ENCODE peak calls at places on chromosomes 4 and X, in eight cellular contexts. One of them, this sample, is unnamed.

GRCh38 chr4:142083264-142083663 is 446.9 kb downstream of the IL15 start:
- DNase-seq in CD8-positive, alpha-beta T cell: no peak
- DNase-seq in SJSA1: no peak
- DNase-seq in thoracic aorta: no peak
- DNase-seq in H9: no peak
- DNase-seq in HepG2: no peak
- DNase-seq in suprapubic skin: no peak
- DNase-seq in aorta: no peak
- DNase-seq in this sample: no peak

GRCh38 chr4:1154523-1155182 is 17.7 kb downstream of the SPON2 start:
- DNase-seq in HepG2: no peak
- DNase-seq in SJSA1: no peak
- DNase-seq in aorta: peak; percentile 83
- DNase-seq in suprapubic skin: peak; percentile 78
- DNase-seq in thoracic aorta: peak; percentile 74
- DNase-seq in CD8-positive, alpha-beta T cell: no peak
- DNase-seq in H9: no peak
- DNase-seq in this sample: peak; percentile 88

GRCh38 chr4:147836807-147837206 is 104.9 kb downstream of the ARHGAP10 start:
- DNase-seq in aorta: no peak
- DNase-seq in CD8-positive, alpha-beta T cell: no peak
- DNase-seq in thoracic aorta: no peak
- DNase-seq in suprapubic skin: no peak
- DNase-seq in HepG2: no peak
- DNase-seq in H9: no peak
- DNase-seq in SJSA1: no peak
- DNase-seq in this sample: no peak

GRCh38 chrX:68658530-68658929 is 11.1 kb downstream of the STARD8 start:
- DNase-seq in SJSA1: no peak
- DNase-seq in thoracic aorta: no peak
- DNase-seq in suprapubic skin: no peak
- DNase-seq in aorta: no peak
- DNase-seq in H9: no peak
- DNase-seq in HepG2: no peak
- DNase-seq in CD8-positive, alpha-beta T cell: no peak
- DNase-seq in this sample: no peak

GRCh38 chr4:110916505-110916904 is 293.6 kb upstream of the PITX2 start:
- DNase-seq in aorta: no peak
- DNase-seq in thoracic aorta: no peak
- DNase-seq in CD8-positive, alpha-beta T cell: no peak
- DNase-seq in SJSA1: no peak
- DNase-seq in HepG2: no peak
- DNase-seq in H9: no peak
- DNase-seq in suprapubic skin: no peak
- DNase-seq in this sample: no peak

GRCh38 chr4:36753048-36753447 is 471.6 kb downstream of the DTHD1 start:
- DNase-seq in CD8-positive, alpha-beta T cell: no peak
- DNase-seq in HepG2: no peak
- DNase-seq in H9: no peak
- DNase-seq in suprapubic skin: no peak
- DNase-seq in thoracic aorta: no peak
- DNase-seq in aorta: no peak
- DNase-seq in SJSA1: no peak
- DNase-seq in this sample: no peak

GRCh38 chrX:48509245-48509590 is 426 bp downstream of the PORCN start:
- DNase-seq in SJSA1: no peak
- DNase-seq in CD8-positive, alpha-beta T cell: no peak
- DNase-seq in HepG2: no peak
- DNase-seq in thoracic aorta: no peak
- DNase-seq in H9: no peak
- DNase-seq in suprapubic skin: no peak
- DNase-seq in aorta: no peak
- DNase-seq in this sample: no peak

GRCh38 chrX:138127314-138127713 is 561.4 kb downstream of the ZIC3 start:
- DNase-seq in aorta: no peak
- DNase-seq in suprapubic skin: no peak
- DNase-seq in thoracic aorta: no peak
- DNase-seq in SJSA1: peak; percentile 72
- DNase-seq in HepG2: no peak
- DNase-seq in CD8-positive, alpha-beta T cell: no peak
- DNase-seq in H9: no peak
- DNase-seq in this sample: no peak

GRCh38 chr4:94974773-94975172 is 217.0 kb downstream of the BMPR1B start:
- DNase-seq in SJSA1: no peak
- DNase-seq in thoracic aorta: no peak
- DNase-seq in HepG2: no peak
- DNase-seq in CD8-positive, alpha-beta T cell: no peak
- DNase-seq in suprapubic skin: no peak
- DNase-seq in H9: no peak
- DNase-seq in aorta: no peak
- DNase-seq in this sample: no peak

GRCh38 chr4:18103876-18104275 is 82.3 kb upstream of the LCORL start:
- DNase-seq in aorta: no peak
- DNase-seq in suprapubic skin: no peak
- DNase-seq in SJSA1: no peak
- DNase-seq in CD8-positive, alpha-beta T cell: no peak
- DNase-seq in HepG2: no peak
- DNase-seq in thoracic aorta: no peak
- DNase-seq in H9: no peak
- DNase-seq in this sample: no peak

GRCh38 chrX:38563006-38563405 is 1.7 kb downstream of the TSPAN7 start:
- DNase-seq in suprapubic skin: no peak
- DNase-seq in HepG2: peak; percentile 45
- DNase-seq in SJSA1: no peak
- DNase-seq in CD8-positive, alpha-beta T cell: no peak
- DNase-seq in thoracic aorta: no peak
- DNase-seq in aorta: no peak
- DNase-seq in H9: no peak
- DNase-seq in this sample: no peak

GRCh38 chr4:15457401-15458201 is 12.1 kb upstream of the CC2D2A start:
- DNase-seq in H9: no peak
- DNase-seq in aorta: no peak
- DNase-seq in CD8-positive, alpha-beta T cell: no peak
- DNase-seq in suprapubic skin: no peak
- DNase-seq in SJSA1: no peak
- DNase-seq in thoracic aorta: no peak
- DNase-seq in HepG2: peak; percentile 24
- DNase-seq in this sample: no peak

GRCh38 chrX:13936804-13937203 is 92.9 kb downstream of the GEMIN8 start:
- DNase-seq in SJSA1: no peak
- DNase-seq in CD8-positive, alpha-beta T cell: no peak
- DNase-seq in H9: no peak
- DNase-seq in HepG2: no peak
- DNase-seq in suprapubic skin: no peak
- DNase-seq in thoracic aorta: no peak
- DNase-seq in aorta: no peak
- DNase-seq in this sample: no peak

GRCh38 chrX:13938053-13938765 is 91.5 kb downstream of the GEMIN8 start:
- DNase-seq in suprapubic skin: peak; percentile 82
- DNase-seq in CD8-positive, alpha-beta T cell: no peak
- DNase-seq in H9: peak; percentile 69
- DNase-seq in HepG2: no peak
- DNase-seq in aorta: peak; percentile 45
- DNase-seq in SJSA1: no peak
- DNase-seq in thoracic aorta: no peak
- DNase-seq in this sample: peak; percentile 38

GRCh38 chrX:13938766-13939530 is 90.7 kb downstream of the GEMIN8 start:
- DNase-seq in CD8-positive, alpha-beta T cell: no peak
- DNase-seq in aorta: no peak
- DNase-seq in H9: peak; percentile 31
- DNase-seq in thoracic aorta: no peak
- DNase-seq in SJSA1: no peak
- DNase-seq in HepG2: no peak
- DNase-seq in suprapubic skin: no peak
- DNase-seq in this sample: no peak

GRCh38 chrX:13939741-13940597 is 89.7 kb downstream of the GEMIN8 start:
- DNase-seq in SJSA1: no peak
- DNase-seq in thoracic aorta: no peak
- DNase-seq in CD8-positive, alpha-beta T cell: no peak
- DNase-seq in H9: no peak
- DNase-seq in HepG2: no peak
- DNase-seq in aorta: no peak
- DNase-seq in suprapubic skin: no peak
- DNase-seq in this sample: no peak

DNA sequence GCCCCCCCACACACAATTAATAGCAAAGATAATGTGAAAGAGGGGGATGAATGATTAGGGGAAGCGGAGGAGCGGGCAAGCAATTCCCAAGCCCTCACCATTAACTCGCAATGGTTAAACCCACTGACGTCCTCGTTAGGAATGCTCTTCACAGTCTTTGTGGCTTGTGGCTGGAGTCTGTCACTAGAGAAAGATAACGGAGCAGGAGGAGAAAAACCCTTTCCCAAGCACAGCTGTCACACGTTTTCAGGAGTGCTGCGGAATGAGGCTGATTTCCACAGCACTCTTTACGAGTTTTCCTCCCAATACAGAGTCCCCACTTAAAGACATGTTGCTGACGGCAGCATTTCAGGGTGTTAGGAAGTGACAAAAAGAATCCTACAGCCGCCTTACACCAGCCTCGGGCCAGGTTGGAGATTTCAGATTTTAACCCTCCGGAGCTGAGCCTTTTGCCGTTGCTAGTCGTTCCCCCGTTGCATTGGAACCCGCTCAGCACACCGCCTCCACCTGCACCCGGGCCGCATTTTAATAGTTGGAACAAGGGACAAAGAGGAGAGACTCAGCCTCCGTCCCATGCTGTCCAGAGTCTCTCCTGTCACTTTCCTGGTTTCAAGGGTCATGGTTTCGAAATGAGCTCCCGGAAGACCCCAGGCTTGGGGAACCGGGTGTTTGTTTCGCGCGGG is 92.2 kb downstream of the GEMIN8 start:
- DNase-seq in HepG2: no peak
- DNase-seq in SJSA1: no peak
- DNase-seq in CD8-positive, alpha-beta T cell: no peak
- DNase-seq in thoracic aorta: no peak
- DNase-seq in aorta: no peak
- DNase-seq in suprapubic skin: no peak
- DNase-seq in H9: no peak
- DNase-seq in this sample: no peak
- H3K4me1 ChIP-seq in HepG2: no peaks in the 10 kb centered on the region
- H3K4me1 ChIP-seq in SJSA1: peaks cover 6% of the 10 kb centered on the region
- H3K4me1 ChIP-seq in CD8-positive, alpha-beta T cell: no peaks in the 10 kb centered on the region
- H3K4me1 ChIP-seq in thoracic aorta: no peaks in the 10 kb centered on the region
- H3K4me1 ChIP-seq in aorta: no peaks in the 10 kb centered on the region
- H3K4me1 ChIP-seq in suprapubic skin: peaks cover 6% of the 10 kb centered on the region
- H3K4me1 ChIP-seq in H9: peaks cover 19% of the 10 kb centered on the region
- H3K4me1 ChIP-seq in this sample: peaks cover 3% of the 10 kb centered on the region

DNA sequence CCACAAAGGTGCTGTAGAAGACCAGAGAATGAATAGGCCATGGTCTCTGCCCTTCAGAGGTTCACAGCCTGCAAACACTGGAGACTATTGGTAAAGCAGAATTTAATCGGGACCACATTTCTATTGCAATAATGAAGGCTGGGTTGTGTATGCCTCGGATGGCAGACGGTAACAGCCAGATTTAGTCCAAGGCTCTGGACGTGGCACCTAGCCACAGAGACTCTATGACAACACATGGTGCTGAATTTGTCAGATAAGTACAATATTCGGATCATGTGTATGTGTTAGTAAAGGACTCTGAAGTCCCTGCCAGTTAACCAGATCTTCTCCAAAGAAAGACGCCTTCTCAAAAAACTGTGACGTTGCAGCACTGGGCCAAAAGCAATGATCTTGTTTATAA is 129.0 kb downstream of the DCTD start:
- DNase-seq in SJSA1: no peak
- DNase-seq in HepG2: no peak
- DNase-seq in CD8-positive, alpha-beta T cell: no peak
- DNase-seq in H9: no peak
- DNase-seq in thoracic aorta: no peak
- DNase-seq in aorta: no peak
- DNase-seq in suprapubic skin: no peak
- DNase-seq in this sample: peak; percentile 25
- H3K27me3 ChIP-seq in SJSA1: no peaks in the 10 kb centered on the region
- H3K27me3 ChIP-seq in HepG2: no peaks in the 10 kb centered on the region
- H3K27me3 ChIP-seq in CD8-positive, alpha-beta T cell: no peaks in the 10 kb centered on the region
- H3K27me3 ChIP-seq in H9: no peaks in the 10 kb centered on the region
- H3K27me3 ChIP-seq in thoracic aorta: no peaks in the 10 kb centered on the region
- H3K27me3 ChIP-seq in aorta: no peaks in the 10 kb centered on the region
- H3K27me3 ChIP-seq in suprapubic skin: no peaks in the 10 kb centered on the region
- H3K27me3 ChIP-seq in this sample: no peaks in the 10 kb centered on the region

DNA sequence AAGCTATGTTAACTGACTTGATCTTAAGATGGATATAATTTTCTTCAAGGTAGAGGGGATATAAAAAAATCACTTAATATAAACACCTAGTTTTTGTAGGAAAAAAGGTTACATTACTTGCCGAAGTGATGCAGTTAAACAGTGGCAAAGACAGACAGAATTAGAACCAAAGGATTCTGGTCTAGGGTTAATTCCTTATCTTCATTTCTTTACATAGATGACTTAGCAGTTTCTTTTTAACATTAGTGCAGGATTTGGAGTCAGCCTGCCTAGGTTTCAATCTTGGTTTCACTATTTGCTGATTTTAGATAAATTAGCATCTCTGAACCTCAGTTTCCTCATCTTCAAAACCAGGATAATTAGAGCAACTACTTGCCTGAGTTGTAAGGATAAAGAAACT is 14.3 kb downstream of the ZAR1 start:
- DNase-seq in H9: no peak
- DNase-seq in SJSA1: no peak
- DNase-seq in CD8-positive, alpha-beta T cell: no peak
- DNase-seq in aorta: no peak
- DNase-seq in suprapubic skin: no peak
- DNase-seq in thoracic aorta: no peak
- DNase-seq in HepG2: peak; percentile 3
- DNase-seq in this sample: no peak
- H3K4me1 ChIP-seq in H9: no peaks in the 10 kb centered on the region
- H3K4me1 ChIP-seq in SJSA1: no peaks in the 10 kb centered on the region
- H3K4me1 ChIP-seq in CD8-positive, alpha-beta T cell: no peaks in the 10 kb centered on the region
- H3K4me1 ChIP-seq in aorta: no peaks in the 10 kb centered on the region
- H3K4me1 ChIP-seq in suprapubic skin: no peaks in the 10 kb centered on the region
- H3K4me1 ChIP-seq in thoracic aorta: no peaks in the 10 kb centered on the region
- H3K4me1 ChIP-seq in HepG2: no peaks in the 10 kb centered on the region
- H3K4me1 ChIP-seq in this sample: no peaks in the 10 kb centered on the region

GRCh38 chr4:122588453-122589238 is 32.2 kb downstream of the IL21 start:
- DNase-seq in SJSA1: no peak
- DNase-seq in HepG2: no peak
- DNase-seq in aorta: no peak
- DNase-seq in H9: no peak
- DNase-seq in suprapubic skin: no peak
- DNase-seq in CD8-positive, alpha-beta T cell: no peak
- DNase-seq in thoracic aorta: no peak
- DNase-seq in this sample: no peak
- H3K27me3 ChIP-seq in SJSA1: no peaks in the 10 kb centered on the region
- H3K27me3 ChIP-seq in HepG2: no peaks in the 10 kb centered on the region
- H3K27me3 ChIP-seq in aorta: no peaks in the 10 kb centered on the region
- H3K27me3 ChIP-seq in H9: no peaks in the 10 kb centered on the region
- H3K27me3 ChIP-seq in suprapubic skin: no peaks in the 10 kb centered on the region
- H3K27me3 ChIP-seq in CD8-positive, alpha-beta T cell: no peaks in the 10 kb centered on the region
- H3K27me3 ChIP-seq in thoracic aorta: no peaks in the 10 kb centered on the region
- H3K27me3 ChIP-seq in this sample: no peaks in the 10 kb centered on the region

This sample was measured in body of pancreas.